ENCODE peak calls at places on chromosomes 3 and 15, in eight cellular contexts. K, A, E, B, P, F, D and J are unnamed samples.

GRCh38 chr3:157859541-157859940 is 246.7 kb downstream of the SHOX2 start:
- DNase-seq in B (no peak), A (no peak), P (no peak), K (no peak), D (no peak), F (no peak), E (no peak), J (no peak)

GRCh38 chr3:126087552-126088175 is 3.7 kb upstream of the SLC41A3 start:
- DNase-seq in A (no peak), P (no peak), E (no peak), F (no peak), D (peak), B (no peak), K (no peak), J (no peak)

GRCh38 chr3:56864090-56864489 is 62.3 kb upstream of the ARHGEF3 start:
- DNase-seq in A (peak), E (no peak), K (no peak), F (no peak), P (no peak), B (no peak), D (no peak), J (no peak)

GRCh38 chr3:37183976-37184375 is 9.6 kb upstream of the LRRFIP2 start:
- DNase-seq in D (no peak), F (no peak), B (no peak), K (no peak), A (no peak), E (no peak), P (no peak), J (no peak)

GRCh38 chr3:46353639-46354410 is at the start of gene CCR2:
- DNase-seq in A (peak), F (no peak), P (no peak), K (no peak), B (no peak), D (no peak), E (no peak), J (no peak)

GRCh38 chr3:100972293-100972692 is 20.9 kb downstream of the ABI3BP start:
- DNase-seq in E (no peak), A (no peak), D (peak), K (no peak), P (no peak), B (no peak), F (no peak), J (no peak)

GRCh38 chr3:117545484-117545883 is 835.9 kb downstream of the TUSC7 start:
- DNase-seq in K (no peak), E (no peak), P (no peak), A (no peak), F (no peak), B (no peak), D (no peak), J (no peak)

GRCh38 chr15:47477253-47477652 is 240.1 kb upstream of the SEMA6D start:
- DNase-seq in E (no peak), K (no peak), D (peak), F (no peak), B (no peak), P (no peak), A (no peak), J (no peak)

GRCh38 chr3:124599779-124600693 is 130.2 kb upstream of the UMPS start:
- DNase-seq in P (peak), A (no peak), K (no peak), B (no peak), D (no peak), E (no peak), F (no peak), J (no peak)

GRCh38 chr15:57626713-57627440 is 35.2 kb downstream of the MYZAP start:
- DNase-seq in P (no peak), D (no peak), E (peak), B (no peak), K (no peak), F (peak), A (no peak), J (peak)

GRCh38 chr3:111545349-111545748 is 3.4 kb downstream of the CD96 start:
- DNase-seq in B (no peak), K (no peak), P (no peak), E (no peak), F (no peak), A (no peak), D (no peak), J (no peak)

GRCh38 chr15:68658641-68659358 is 80.0 kb downstream of the CORO2B start:
- DNase-seq in A (no peak), B (no peak), D (no peak), P (no peak), K (no peak), E (no peak), F (no peak), J (no peak)

GRCh38 chr15:36323607-36324006 is 255.8 kb upstream of the CDIN1 start:
- DNase-seq in B (no peak), K (no peak), A (no peak), F (no peak), D (no peak), E (no peak), P (no peak), J (no peak)

GRCh38 chr15:99059010-99059981 is 45.6 kb upstream of the SYNM start:
- DNase-seq in A (peak), D (peak), P (peak), B (peak), K (peak), F (peak), E (peak), J (peak)

GRCh38 chr3:151548206-151548605 is 87.3 kb upstream of the IGSF10 start:
- DNase-seq in P (no peak), D (no peak), E (no peak), K (no peak), B (no peak), A (no peak), F (no peak), J (no peak)

GRCh38 chr3:36705015-36705414 is 59.3 kb downstream of the DCLK3 start:
- DNase-seq in F (no peak), E (no peak), A (no peak), K (no peak), P (no peak), B (no peak), D (no peak), J (no peak)

GRCh38 chr3:66383998-66384745 is 116.7 kb downstream of the LRIG1 start:
- DNase-seq in P (no peak), B (no peak), E (no peak), D (no peak), F (no peak), K (no peak), A (no peak), J (no peak)

GRCh38 chr15:41417812-41418211 is 917 bp downstream of the RTF1 start:
- DNase-seq in F (no peak), D (peak), B (no peak), P (no peak), K (no peak), A (no peak), E (no peak), J (no peak)

GRCh38 chr3:107985496-107985895 is 105.3 kb downstream of the CD47 start:
- DNase-seq in E (peak), D (peak), K (no peak), F (no peak), A (peak), B (no peak), P (no peak), J (no peak)

GRCh38 chr15:85672338-85673097 is 122.2 kb downstream of the KLHL25 start:
- DNase-seq in D (no peak), A (no peak), P (no peak), E (no peak), K (no peak), B (no peak), F (no peak), J (no peak)

GRCh38 chr3:115698851-115699535 is 75.7 kb downstream of the GAP43 start:
- DNase-seq in E (no peak), P (peak), K (peak), F (no peak), A (no peak), B (no peak), D (peak), J (no peak)

GRCh38 chr3:135329479-135329878 is 534.4 kb downstream of the EPHB1 start:
- DNase-seq in E (no peak), B (no peak), F (peak), P (no peak), D (no peak), A (no peak), K (no peak), J (no peak)

GRCh38 chr3:1613962-1614361 is 484.7 kb upstream of the CNTN4 start:
- DNase-seq in P (no peak), B (no peak), E (no peak), K (no peak), F (no peak), D (no peak), A (no peak), J (no peak)

GRCh38 chr15:64051645-64052259 is 5.5 kb upstream of the DAPK2 start:
- DNase-seq in D (no peak), K (no peak), P (no peak), E (no peak), A (no peak), B (no peak), F (no peak), J (no peak)

GRCh38 chr3:185439745-185440466 is 58.9 kb downstream of the TMEM41A start:
- DNase-seq in A (no peak), D (peak), P (no peak), E (no peak), K (no peak), B (no peak), F (no peak), J (no peak)

GRCh38 chr3:127389415-127389814 is 101.6 kb upstream of the PRR20G start:
- DNase-seq in F (no peak), P (peak), D (no peak), E (no peak), A (no peak), K (no peak), B (no peak), J (no peak)

GRCh38 chr15:55795031-55795430 is 52.1 kb upstream of the PRTG start:
- DNase-seq in B (no peak), D (no peak), E (no peak), K (no peak), A (no peak), F (no peak), P (no peak), J (no peak)

GRCh38 chr3:149968216-149968615 is 2.5 kb downstream of the PFN2 start:
- DNase-seq in K (no peak), D (peak), B (no peak), A (no peak), E (no peak), F (no peak), P (peak), J (no peak)